ENCODE peak calls at places on chromosome 16, in seven cellular contexts. One of them, this sample, is unnamed.

GRCh38 chr16:86444274-86445060 is 65.9 kb upstream of the FOXF1 start:
- DNase-seq in endothelial cell: no peak
- DNase-seq in coronary artery: no peak
- DNase-seq in NCI-H460: no peak
- DNase-seq in right atrium auricular region: no peak
- DNase-seq in mucosa of descending colon: no peak
- DNase-seq in colonic mucosa: no peak
- DNase-seq in this sample: no peak

GRCh38 chr16:51095114-51095872 is 55.8 kb downstream of the SALL1 start:
- DNase-seq in endothelial cell: no peak
- DNase-seq in coronary artery: no peak
- DNase-seq in NCI-H460: no peak
- DNase-seq in right atrium auricular region: no peak
- DNase-seq in mucosa of descending colon: no peak
- DNase-seq in colonic mucosa: no peak
- DNase-seq in this sample: no peak

GRCh38 chr16:50711862-50712567 is 18.6 kb downstream of the NOD2 start:
- DNase-seq in endothelial cell: no peak
- DNase-seq in coronary artery: no peak
- DNase-seq in NCI-H460: no peak
- DNase-seq in right atrium auricular region: no peak
- DNase-seq in mucosa of descending colon: no peak
- DNase-seq in colonic mucosa: no peak
- DNase-seq in this sample: no peak

GRCh38 chr16:29821663-29822115 is 1.4 kb downstream of the MVP start:
- DNase-seq in endothelial cell: no peak
- DNase-seq in coronary artery: peak
- DNase-seq in NCI-H460: no peak
- DNase-seq in right atrium auricular region: no peak
- DNase-seq in mucosa of descending colon: peak
- DNase-seq in colonic mucosa: no peak
- DNase-seq in this sample: no peak

GRCh38 chr16:3149630-3150345 is 15.0 kb downstream of the ZNF213 start:
- DNase-seq in endothelial cell: peak
- DNase-seq in coronary artery: peak
- DNase-seq in NCI-H460: peak
- DNase-seq in right atrium auricular region: peak
- DNase-seq in mucosa of descending colon: peak
- DNase-seq in colonic mucosa: peak
- DNase-seq in this sample: peak

GRCh38 chr16:86772671-86773338 is 194.5 kb downstream of the FOXL1 start:
- DNase-seq in endothelial cell: no peak
- DNase-seq in coronary artery: no peak
- DNase-seq in NCI-H460: no peak
- DNase-seq in right atrium auricular region: no peak
- DNase-seq in mucosa of descending colon: no peak
- DNase-seq in colonic mucosa: no peak
- DNase-seq in this sample: no peak

GRCh38 chr16:83933885-83934683 is 19.0 kb upstream of the OSGIN1 start:
- DNase-seq in endothelial cell: no peak
- DNase-seq in coronary artery: no peak
- DNase-seq in NCI-H460: no peak
- DNase-seq in right atrium auricular region: no peak
- DNase-seq in mucosa of descending colon: no peak
- DNase-seq in colonic mucosa: no peak
- DNase-seq in this sample: no peak

GRCh38 chr16:56637814-56638750 is at the start of gene MT1A:
- DNase-seq in endothelial cell: no peak
- DNase-seq in coronary artery: peak
- DNase-seq in NCI-H460: peak
- DNase-seq in right atrium auricular region: peak
- DNase-seq in mucosa of descending colon: peak
- DNase-seq in colonic mucosa: peak
- DNase-seq in this sample: no peak

GRCh38 chr16:66923866-66924265 is 1.5 kb downstream of the RRAD start:
- DNase-seq in endothelial cell: no peak
- DNase-seq in coronary artery: no peak
- DNase-seq in NCI-H460: no peak
- DNase-seq in right atrium auricular region: no peak
- DNase-seq in mucosa of descending colon: no peak
- DNase-seq in colonic mucosa: no peak
- DNase-seq in this sample: no peak

GRCh38 chr16:57341441-57342303 is 16.9 kb upstream of the CCL22 start:
- DNase-seq in endothelial cell: no peak
- DNase-seq in coronary artery: no peak
- DNase-seq in NCI-H460: no peak
- DNase-seq in right atrium auricular region: no peak
- DNase-seq in mucosa of descending colon: peak
- DNase-seq in colonic mucosa: peak
- DNase-seq in this sample: no peak

GRCh38 chr16:48503779-48504178 is 106.2 kb downstream of the N4BP1 start:
- DNase-seq in endothelial cell: no peak
- DNase-seq in coronary artery: no peak
- DNase-seq in NCI-H460: no peak
- DNase-seq in right atrium auricular region: peak
- DNase-seq in mucosa of descending colon: peak
- DNase-seq in colonic mucosa: no peak
- DNase-seq in this sample: no peak

GRCh38 chr16:64830653-64831052 is 291.2 kb downstream of the CDH11 start:
- DNase-seq in endothelial cell: no peak
- DNase-seq in coronary artery: no peak
- DNase-seq in NCI-H460: no peak
- DNase-seq in right atrium auricular region: no peak
- DNase-seq in mucosa of descending colon: no peak
- DNase-seq in colonic mucosa: no peak
- DNase-seq in this sample: no peak

GRCh38 chr16:89805136-89805905 is 11.1 kb downstream of the FANCA start:
- DNase-seq in endothelial cell: no peak
- DNase-seq in coronary artery: no peak
- DNase-seq in NCI-H460: no peak
- DNase-seq in right atrium auricular region: no peak
- DNase-seq in mucosa of descending colon: no peak
- DNase-seq in colonic mucosa: no peak
- DNase-seq in this sample: peak

GRCh38 chr16:11302977-11303376 is 21.8 kb upstream of the PRM1 start:
- DNase-seq in endothelial cell: no peak
- DNase-seq in coronary artery: no peak
- DNase-seq in NCI-H460: no peak
- DNase-seq in right atrium auricular region: no peak
- DNase-seq in mucosa of descending colon: no peak
- DNase-seq in colonic mucosa: no peak
- DNase-seq in this sample: no peak

GRCh38 chr16:66845791-66846221 is 1.6 kb downstream of the CA7 start:
- DNase-seq in endothelial cell: no peak
- DNase-seq in coronary artery: no peak
- DNase-seq in NCI-H460: no peak
- DNase-seq in right atrium auricular region: no peak
- DNase-seq in mucosa of descending colon: no peak
- DNase-seq in colonic mucosa: no peak
- DNase-seq in this sample: no peak

GRCh38 chr16:22428654-22429053 is 54.2 kb upstream of the CDR2 start:
- DNase-seq in endothelial cell: no peak
- DNase-seq in coronary artery: no peak
- DNase-seq in NCI-H460: no peak
- DNase-seq in right atrium auricular region: no peak
- DNase-seq in mucosa of descending colon: no peak
- DNase-seq in colonic mucosa: no peak
- DNase-seq in this sample: no peak

GRCh38 chr16:61926766-61927165 is 109.5 kb downstream of the CDH8 start:
- DNase-seq in endothelial cell: no peak
- DNase-seq in coronary artery: no peak
- DNase-seq in NCI-H460: no peak
- DNase-seq in right atrium auricular region: no peak
- DNase-seq in mucosa of descending colon: no peak
- DNase-seq in colonic mucosa: no peak
- DNase-seq in this sample: no peak

GRCh38 chr16:4207683-4208528 is 34.0 kb downstream of the SRL start:
- DNase-seq in endothelial cell: no peak
- DNase-seq in coronary artery: no peak
- DNase-seq in NCI-H460: no peak
- DNase-seq in right atrium auricular region: no peak
- DNase-seq in mucosa of descending colon: no peak
- DNase-seq in colonic mucosa: no peak
- DNase-seq in this sample: no peak

GRCh38 chr16:11980167-11980844 is 3.8 kb downstream of the SNX29 start:
- DNase-seq in endothelial cell: no peak
- DNase-seq in coronary artery: no peak
- DNase-seq in NCI-H460: no peak
- DNase-seq in right atrium auricular region: no peak
- DNase-seq in mucosa of descending colon: no peak
- DNase-seq in colonic mucosa: no peak
- DNase-seq in this sample: no peak

GRCh38 chr16:81695431-81695890 is 83.6 kb upstream of the PLCG2 start:
- DNase-seq in endothelial cell: no peak
- DNase-seq in coronary artery: no peak
- DNase-seq in NCI-H460: no peak
- DNase-seq in right atrium auricular region: no peak
- DNase-seq in mucosa of descending colon: no peak
- DNase-seq in colonic mucosa: no peak
- DNase-seq in this sample: no peak

GRCh38 chr16:25707553-25707952 is 15.8 kb downstream of the HS3ST4 start:
- DNase-seq in endothelial cell: no peak
- DNase-seq in coronary artery: no peak
- DNase-seq in NCI-H460: no peak
- DNase-seq in right atrium auricular region: no peak
- DNase-seq in mucosa of descending colon: no peak
- DNase-seq in colonic mucosa: no peak
- DNase-seq in this sample: no peak

GRCh38 chr16:81810894-81811538 is 31.9 kb downstream of the PLCG2 start:
- DNase-seq in endothelial cell: no peak
- DNase-seq in coronary artery: no peak
- DNase-seq in NCI-H460: no peak
- DNase-seq in right atrium auricular region: no peak
- DNase-seq in mucosa of descending colon: no peak
- DNase-seq in colonic mucosa: no peak
- DNase-seq in this sample: no peak

This sample was measured in WERI-Rb-1.